ENCODE peak calls at places on chromosome 17, in six cellular contexts. One of them, this sample, is unnamed.
A peak's percentile ranks its signal among the peaks of the same experiment; 100 is the strongest.

GRCh38 chr17:40686192-40686591 is 17.4 kb downstream of the KRT24 start:
- DNase-seq in CD8-positive, alpha-beta memory T cell: no peak
- DNase-seq in lower lobe of right lung: no peak
- DNase-seq in A549: no peak
- DNase-seq in SJCRH30: no peak
- DNase-seq in left ventricle myocardium inferior: no peak
- DNase-seq in this sample: no peak

GRCh38 chr17:27980035-27980434 is 62.4 kb upstream of the NLK start:
- DNase-seq in CD8-positive, alpha-beta memory T cell: no peak
- DNase-seq in left ventricle myocardium inferior: no peak
- DNase-seq in lower lobe of right lung: no peak
- DNase-seq in SJCRH30: no peak
- DNase-seq in A549: peak; percentile 42
- DNase-seq in this sample: peak; percentile 94

GRCh38 chr17:49798738-49799137 is 10.3 kb downstream of the KAT7 start:
- DNase-seq in CD8-positive, alpha-beta memory T cell: no peak
- DNase-seq in left ventricle myocardium inferior: no peak
- DNase-seq in A549: no peak
- DNase-seq in SJCRH30: no peak
- DNase-seq in lower lobe of right lung: no peak
- DNase-seq in this sample: no peak

GRCh38 chr17:43774304-43775250 is 4.2 kb downstream of the DUSP3 start:
- DNase-seq in left ventricle myocardium inferior: no peak
- DNase-seq in SJCRH30: no peak
- DNase-seq in lower lobe of right lung: no peak
- DNase-seq in A549: no peak
- DNase-seq in CD8-positive, alpha-beta memory T cell: no peak
- DNase-seq in this sample: no peak

GRCh38 chr17:48181653-48182052 is 74.1 kb downstream of the SNX11 start:
- DNase-seq in lower lobe of right lung: no peak
- DNase-seq in CD8-positive, alpha-beta memory T cell: no peak
- DNase-seq in left ventricle myocardium inferior: no peak
- DNase-seq in SJCRH30: peak; percentile 50
- DNase-seq in A549: peak; percentile 50
- DNase-seq in this sample: no peak

GRCh38 chr17:80998388-80999223 is 7.0 kb downstream of the CHMP6 start:
- DNase-seq in A549: no peak
- DNase-seq in left ventricle myocardium inferior: no peak
- DNase-seq in lower lobe of right lung: no peak
- DNase-seq in CD8-positive, alpha-beta memory T cell: no peak
- DNase-seq in SJCRH30: no peak
- DNase-seq in this sample: no peak

GRCh38 chr17:50044483-50044882 is 11.4 kb upstream of the ITGA3 start:
- DNase-seq in A549: no peak
- DNase-seq in left ventricle myocardium inferior: no peak
- DNase-seq in CD8-positive, alpha-beta memory T cell: no peak
- DNase-seq in lower lobe of right lung: no peak
- DNase-seq in SJCRH30: no peak
- DNase-seq in this sample: no peak

GRCh38 chr17:76178124-76178523 is 37.1 kb upstream of the FOXJ1 start:
- DNase-seq in A549: no peak
- DNase-seq in SJCRH30: no peak
- DNase-seq in lower lobe of right lung: no peak
- DNase-seq in left ventricle myocardium inferior: no peak
- DNase-seq in CD8-positive, alpha-beta memory T cell: no peak
- DNase-seq in this sample: no peak

GRCh38 chr17:81419886-81420768 is 24.9 kb downstream of the BAHCC1 start:
- DNase-seq in SJCRH30: peak; percentile 95
- DNase-seq in lower lobe of right lung: no peak
- DNase-seq in CD8-positive, alpha-beta memory T cell: no peak
- DNase-seq in A549: no peak
- DNase-seq in left ventricle myocardium inferior: peak; percentile 46
- DNase-seq in this sample: no peak

GRCh38 chr17:17062356-17062755 is 20.1 kb downstream of the MPRIP start:
- DNase-seq in A549: no peak
- DNase-seq in left ventricle myocardium inferior: no peak
- DNase-seq in CD8-positive, alpha-beta memory T cell: no peak
- DNase-seq in SJCRH30: peak; percentile 71
- DNase-seq in lower lobe of right lung: no peak
- DNase-seq in this sample: no peak

GRCh38 chr17:76353004-76353598 is 615 bp downstream of the PRPSAP1 start:
- DNase-seq in lower lobe of right lung: peak; percentile 58
- DNase-seq in left ventricle myocardium inferior: peak; percentile 36
- DNase-seq in A549: peak; percentile 76
- DNase-seq in SJCRH30: peak; percentile 48
- DNase-seq in CD8-positive, alpha-beta memory T cell: peak; percentile 3
- DNase-seq in this sample: peak; percentile 62

This sample was measured in RWPE1.